ENCODE peak calls at places on chromosomes 2 and 18, in seven cellular contexts. Y, Z, M, H, D, S and U are unnamed samples.

GRCh38 chr2:81545626-81546025 is 1241.1 kb upstream of the LRRTM1 start:
- DNase-seq in M (no peak), Y (no peak), D (no peak), H (no peak), S (no peak), Z (no peak), U (no peak)

GRCh38 chr18:62999392-62999791 is 284.1 kb downstream of the PHLPP1 start:
- DNase-seq in H (peak; percentile 98), D (no peak), M (peak; percentile 95), Y (no peak), S (no peak), Z (peak; percentile 89), U (no peak)

GRCh38 chr2:54858021-54858681 is 134.7 kb downstream of the EML6 start:
- DNase-seq in D (no peak), M (no peak), Z (peak; percentile 51), H (peak; percentile 59), Y (no peak), S (no peak), U (no peak)

GRCh38 chr2:240329778-240330177 is 105.7 kb upstream of the GPC1 start:
- DNase-seq in H (no peak), D (no peak), M (no peak), Z (no peak), Y (no peak), S (no peak), U (no peak)

GRCh38 chr2:45918816-45919655 is 267.6 kb downstream of the PRKCE start:
- DNase-seq in M (no peak), Z (no peak), D (no peak), H (no peak), Y (no peak), S (no peak), U (no peak)

GRCh38 chr2:102141011-102141914 is 1.3 kb upstream of the IL1R1 start:
- DNase-seq in Z (peak; percentile 95), H (peak; percentile 96), Y (no peak), D (no peak), M (no peak), S (peak; percentile 75), U (peak; percentile 93)

GRCh38 chr2:42364653-42365052 is 3.6 kb upstream of the COX7A2L start:
- DNase-seq in Z (no peak), H (no peak), D (no peak), M (no peak), S (no peak), Y (no peak), U (no peak)

GRCh38 chr2:190819835-190820234 is 60.8 kb upstream of the GLS start:
- DNase-seq in M (no peak), S (peak; percentile 44), Y (no peak), H (peak; percentile 99), Z (peak; percentile 88), D (no peak), U (peak; percentile 43)

GRCh38 chr2:60262178-60262577 is 291.3 kb downstream of the BCL11A start:
- DNase-seq in Z (no peak), S (no peak), M (no peak), Y (no peak), H (no peak), D (no peak), U (no peak)

GRCh38 chr2:174210861-174211260 is 37.5 kb downstream of the OLA1 start:
- DNase-seq in S (no peak), Y (no peak), H (no peak), Z (no peak), D (no peak), M (no peak), U (no peak)

GRCh38 chr2:24970483-24971299 is 1.1 kb downstream of the DNAJC27 start:
- DNase-seq in M (peak; percentile 65), H (peak; percentile 60), S (peak; percentile 47), D (no peak), Y (no peak), Z (peak; percentile 46), U (no peak)

GRCh38 chr2:140502951-140503630 is 1627.7 kb downstream of the LRP1B start:
- DNase-seq in D (no peak), Y (no peak), H (peak; percentile 83), Z (peak; percentile 82), M (no peak), S (no peak), U (no peak)

GRCh38 chr2:114049280-114049679 is 159.4 kb downstream of the ACTR3 start:
- DNase-seq in S (no peak), Z (no peak), M (no peak), Y (no peak), D (no peak), H (no peak), U (no peak)

GRCh38 chr18:60372598-60372997 is at the start of gene MC4R:
- DNase-seq in S (peak; percentile 67), H (peak; percentile 53), M (no peak), Z (peak; percentile 73), Y (peak; percentile 20), D (no peak), U (peak; percentile 72)

GRCh38 chr2:175889557-175890355 is 112.3 kb downstream of the LNPK start:
- DNase-seq in Y (no peak), H (no peak), Z (no peak), S (no peak), D (no peak), M (no peak), U (no peak)

GRCh38 chr2:225889452-225889851 is 489.9 kb downstream of the NYAP2 start:
- DNase-seq in H (peak; percentile 93), M (no peak), Y (peak; percentile 2), S (peak; percentile 66), Z (peak; percentile 82), D (peak; percentile 13), U (peak; percentile 65)

GRCh38 chr2:168348076-168348475 is 100.7 kb upstream of the STK39 start:
- DNase-seq in H (peak; percentile 22), S (peak; percentile 67), Y (no peak), Z (peak; percentile 54), D (no peak), M (no peak), U (peak; percentile 19)

GRCh38 chr2:159202568-159203071 is 83.9 kb downstream of the WDSUB1 start:
- DNase-seq in S (peak; percentile 61), Y (no peak), M (peak; percentile 81), D (no peak), Z (peak; percentile 97), H (peak; percentile 99), U (peak; percentile 84)

GRCh38 chr2:203582468-203582867 is 47.4 kb upstream of the RAPH1 start:
- DNase-seq in Y (no peak), H (peak; percentile 75), D (peak; percentile 67), Z (peak; percentile 59), M (no peak), S (no peak), U (no peak)

GRCh38 chr2:203580846-203581245 is 45.7 kb upstream of the RAPH1 start:
- DNase-seq in Z (no peak), S (no peak), M (no peak), Y (no peak), H (no peak), D (no peak), U (no peak)

GRCh38 chr2:203584784-203585183 is 49.7 kb upstream of the RAPH1 start:
- DNase-seq in S (peak; percentile 13), Z (no peak), M (no peak), D (no peak), H (no peak), Y (no peak), U (no peak)

GRCh38 chr2:203583696-203584095 is 48.6 kb upstream of the RAPH1 start:
- DNase-seq in M (no peak), Z (peak; percentile 62), D (no peak), S (no peak), Y (no peak), H (peak; percentile 57), U (no peak)

DNA sequence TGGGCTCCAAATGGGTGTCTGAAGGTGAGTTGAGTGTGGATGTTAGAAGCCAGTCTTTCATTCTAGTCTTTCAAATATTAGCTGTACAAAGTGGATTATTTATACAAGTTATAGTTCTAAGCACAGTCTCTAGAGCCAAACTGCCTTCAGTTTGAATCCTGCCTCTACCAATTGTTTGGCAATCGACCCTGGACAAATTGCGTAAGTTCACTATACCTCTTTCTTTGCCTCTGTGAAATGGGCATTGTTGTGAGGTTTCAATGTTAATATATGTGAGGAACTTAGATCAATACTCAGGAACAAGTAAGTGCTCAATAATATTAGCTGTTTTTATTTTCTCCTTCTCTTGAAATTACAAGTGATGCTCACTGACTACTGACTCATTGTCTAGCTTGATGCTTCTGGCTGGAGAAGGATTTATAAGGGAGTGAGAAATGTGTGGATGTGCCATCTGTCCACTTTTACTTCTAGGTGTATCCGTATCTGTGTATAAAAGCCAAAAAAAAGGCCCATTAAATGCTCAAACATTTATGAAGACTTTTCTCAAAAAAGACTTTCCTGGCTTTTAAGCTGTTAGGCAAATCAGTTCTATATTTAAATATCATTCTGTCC is 48.1 kb upstream of the RAPH1 start:
- DNase-seq in Z (no peak), Y (no peak), H (no peak), D (no peak), S (no peak), M (no peak), U (no peak)
- H3K4me3 ChIP-seq in Z (no peak overlapping the region), Y (no peak overlapping the region), H (no peak overlapping the region), D (no peak overlapping the region), S (no peak overlapping the region), M (no peak overlapping the region), U (no peak overlapping the region)

DNA sequence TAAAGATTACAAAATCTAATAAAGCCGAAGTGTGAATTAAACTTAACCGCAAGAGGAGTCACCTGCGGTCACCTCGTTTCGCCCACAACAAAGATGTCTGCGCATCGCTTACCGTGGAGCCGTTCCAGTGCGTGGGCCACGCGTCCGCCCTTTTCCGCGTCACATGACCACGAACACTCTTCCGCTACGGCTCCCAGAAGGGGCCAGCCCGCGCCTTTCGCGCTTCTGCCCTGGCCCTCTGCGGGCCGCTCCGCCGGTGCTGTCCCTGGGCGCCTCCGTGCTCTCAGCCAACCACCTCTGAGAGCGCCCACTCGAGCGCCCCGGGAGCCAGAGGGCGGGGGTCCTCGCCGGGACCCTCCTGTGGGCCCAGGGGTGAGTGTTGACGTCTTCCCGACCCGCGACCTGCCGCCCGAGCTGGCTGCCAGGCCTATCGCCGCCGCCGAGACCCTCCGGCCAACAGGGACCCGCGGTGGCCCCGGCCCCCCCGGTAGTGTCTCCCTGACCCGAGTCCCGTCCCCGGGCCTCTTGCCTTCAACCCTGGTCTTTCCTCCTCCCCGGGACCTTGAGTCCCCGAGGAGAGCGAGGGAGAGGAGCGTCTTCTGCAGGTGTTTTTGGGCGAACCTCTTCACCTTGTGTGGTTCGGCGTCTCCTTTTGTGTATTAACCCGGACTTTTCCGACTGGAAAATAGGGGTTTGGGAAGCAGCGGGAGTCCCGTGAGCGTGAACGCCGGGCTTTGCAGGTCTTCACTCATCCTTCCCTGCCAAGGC is at the start of gene MFF:
- DNase-seq in S (peak; percentile 96), Z (peak; percentile 95), D (peak; percentile 93), M (peak; percentile 96), H (peak; percentile 93), Y (peak; percentile 86), U (peak; percentile 73)
- TF ChIP-seq CTCF in S (peak; percentile 28), Z (peak; percentile 3), D (no peak), M (no peak), H (peak; percentile 22), Y (peak; percentile 43), U (no peak)

GRCh38 chr2:7812231-7812995 is 869.4 kb upstream of the ID2 start:
- DNase-seq in Z (peak; percentile 43), Y (no peak), H (peak; percentile 78), D (no peak), M (no peak), S (no peak), U (peak; percentile 22)
- H3K4me3 ChIP-seq in Z (no peak overlapping the region), Y (no peak overlapping the region), H (no peak overlapping the region), D (no peak overlapping the region), M (no peak overlapping the region), S (no peak overlapping the region), U (no peak overlapping the region)

DNA sequence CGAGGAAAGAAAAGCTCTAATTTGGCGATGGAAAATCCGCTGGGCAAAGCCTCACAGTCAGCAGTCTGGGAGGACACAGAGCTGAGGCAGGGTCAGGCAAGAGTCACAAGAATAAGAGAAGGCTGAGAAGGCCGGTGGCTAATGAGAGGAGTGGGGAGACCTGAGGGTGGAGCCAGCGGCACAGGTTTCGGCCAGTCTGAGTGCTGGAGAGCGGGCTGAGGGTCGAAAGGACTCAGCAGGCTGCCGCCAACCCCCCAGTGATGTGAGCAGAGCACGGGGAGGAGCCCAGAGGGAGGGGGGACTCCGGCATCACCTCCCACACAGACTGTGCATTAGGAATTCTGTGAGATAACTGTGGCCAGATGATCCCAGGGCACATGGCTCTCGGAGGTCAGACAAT is 500.6 kb upstream of the MYT1L start:
- DNase-seq in S (no peak), Z (no peak), D (no peak), Y (no peak), H (no peak), M (no peak), U (no peak)
- TF ChIP-seq CTCF in S (no peak), Z (no peak), D (no peak), Y (no peak), H (no peak), M (no peak), U (no peak)